ENCODE peak calls at places on chromosomes 4 and X, in six cellular contexts. C is heart left ventricle, D is A549, Z is adrenal gland, L is endothelial cell of umbilical vein, Q is uterus. H is an unnamed sample.
A peak's percentile ranks its signal among the peaks of the same experiment; 100 is the strongest.

GRCh38 chr4:4226606-4227438 is at the start of gene OTOP1:
- DNase-seq in Q (no peak), L (no peak), C (no peak), Z (no peak), D (no peak), H (no peak)

GRCh38 chr4:151750156-151750555 is 10.7 kb downstream of the GATB start:
- DNase-seq in Z (no peak), Q (no peak), D (no peak), C (no peak), L (no peak), H (no peak)

GRCh38 chrX:153688900-153689590 is 1.3 kb downstream of the SLC6A8 start:
- DNase-seq in Z (peak; percentile 59), D (no peak), C (no peak), Q (no peak), L (peak; percentile 6), H (peak; percentile 50)

GRCh38 chr4:68259191-68259590 is 13.7 kb upstream of the TMPRSS11B start:
- DNase-seq in Q (no peak), D (no peak), C (no peak), Z (no peak), L (no peak), H (no peak)

GRCh38 chrX:41846714-41847113 is 76.6 kb downstream of the CASK start:
- DNase-seq in C (no peak), D (no peak), Q (no peak), Z (no peak), L (no peak), H (no peak)

GRCh38 chr4:7121861-7122653 is 54.2 kb upstream of the GRPEL1 start:
- DNase-seq in C (peak; percentile 25), Z (no peak), Q (no peak), L (no peak), D (no peak), H (no peak)

GRCh38 chrX:133645251-133645650 is 230.0 kb upstream of the GPC4 start:
- DNase-seq in C (no peak), Z (no peak), L (no peak), D (no peak), Q (no peak), H (peak; percentile 25)

GRCh38 chrX:136204571-136204970 is 46.6 kb downstream of the MAP7D3 start:
- DNase-seq in D (peak; percentile 15), Q (no peak), Z (no peak), C (no peak), L (peak; percentile 54), H (no peak)

GRCh38 chr4:56148428-56148827 is 199.7 kb downstream of the CEP135 start:
- DNase-seq in Q (no peak), C (no peak), Z (no peak), D (no peak), L (no peak), H (no peak)

GRCh38 chr4:140809671-140810070 is 53.5 kb upstream of the TBC1D9 start:
- DNase-seq in Q (no peak), Z (no peak), L (no peak), C (no peak), D (no peak), H (no peak)

GRCh38 chr4:180669637-180670036 is 1573.6 kb upstream of the TENM3 start:
- DNase-seq in L (no peak), Q (no peak), C (no peak), D (no peak), Z (no peak), H (no peak)

GRCh38 chr4:176001171-176002006 is 64.3 kb upstream of the WDR17 start:
- DNase-seq in L (peak; percentile 28), Z (peak; percentile 33), C (peak; percentile 48), Q (peak; percentile 31), D (peak; percentile 5), H (peak; percentile 20)

GRCh38 chr4:40662962-40663604 is 33.4 kb upstream of the RBM47 start:
- DNase-seq in Z (peak; percentile 41), D (no peak), L (peak; percentile 32), Q (no peak), C (no peak), H (peak; percentile 41)

GRCh38 chr4:15658136-15658535 is 3.0 kb upstream of the FBXL5 start:
- DNase-seq in C (no peak), D (no peak), Q (no peak), L (no peak), Z (no peak), H (no peak)

GRCh38 chr4:1385373-1386340 is 20.6 kb downstream of the NKX1-1 start:
- DNase-seq in Q (no peak), Z (no peak), C (peak; percentile 58), D (no peak), L (no peak), H (peak; percentile 7)

GRCh38 chr4:182878633-182879495 is 38.3 kb downstream of the DCTD start:
- DNase-seq in Q (no peak), C (no peak), L (no peak), Z (no peak), D (no peak), H (no peak)

GRCh38 chr4:575281-576141 is 584 bp downstream of the TMEM271 start:
- DNase-seq in C (no peak), Z (peak; percentile 28), L (peak; percentile 24), D (no peak), Q (no peak), H (peak; percentile 18)

GRCh38 chr4:145887241-145887964 is 51.2 kb downstream of the ZNF827 start:
- DNase-seq in Z (peak; percentile 57), D (no peak), C (no peak), L (peak; percentile 45), Q (peak; percentile 63), H (no peak)
- H3K27ac ChIP-seq in Z (peak overlapping the region; percentile 53), D (no peak overlapping the region), C (peak overlapping the region; percentile 61), L (no peak overlapping the region), Q (peak overlapping the region; percentile 83), H (no peak overlapping the region)

GRCh38 chr4:83405844-83406816 is 49.5 kb downstream of the HELQ start:
- DNase-seq in Z (no peak), Q (no peak), C (no peak), D (no peak), L (no peak), H (no peak)
- H3K4me1 ChIP-seq in Z (no peaks in the 10 kb centered on the region), Q (no peaks in the 10 kb centered on the region), C (no peaks in the 10 kb centered on the region), D (no peaks in the 10 kb centered on the region), L (no peaks in the 10 kb centered on the region), H (no peaks in the 10 kb centered on the region)

GRCh38 chrX:48695524-48695875 is 1.0 kb upstream of the SUV39H1 start:
- DNase-seq in Q (no peak), L (no peak), Z (no peak), C (no peak), D (no peak), H (no peak)

GRCh38 chrX:48694776-48695523 is 1.6 kb upstream of the SUV39H1 start:
- DNase-seq in D (no peak), Z (no peak), C (no peak), L (no peak), Q (no peak), H (no peak)

GRCh38 chrX:48697182-48697727 is 721 bp downstream of the SUV39H1 start:
- DNase-seq in D (peak; percentile 46), C (no peak), Q (no peak), Z (no peak), L (peak; percentile 15), H (no peak)

GRCh38 chrX:48695925-48696300 is 621 bp upstream of the SUV39H1 start:
- DNase-seq in Z (no peak), L (no peak), Q (no peak), D (peak; percentile 25), C (no peak), H (no peak)

DNA sequence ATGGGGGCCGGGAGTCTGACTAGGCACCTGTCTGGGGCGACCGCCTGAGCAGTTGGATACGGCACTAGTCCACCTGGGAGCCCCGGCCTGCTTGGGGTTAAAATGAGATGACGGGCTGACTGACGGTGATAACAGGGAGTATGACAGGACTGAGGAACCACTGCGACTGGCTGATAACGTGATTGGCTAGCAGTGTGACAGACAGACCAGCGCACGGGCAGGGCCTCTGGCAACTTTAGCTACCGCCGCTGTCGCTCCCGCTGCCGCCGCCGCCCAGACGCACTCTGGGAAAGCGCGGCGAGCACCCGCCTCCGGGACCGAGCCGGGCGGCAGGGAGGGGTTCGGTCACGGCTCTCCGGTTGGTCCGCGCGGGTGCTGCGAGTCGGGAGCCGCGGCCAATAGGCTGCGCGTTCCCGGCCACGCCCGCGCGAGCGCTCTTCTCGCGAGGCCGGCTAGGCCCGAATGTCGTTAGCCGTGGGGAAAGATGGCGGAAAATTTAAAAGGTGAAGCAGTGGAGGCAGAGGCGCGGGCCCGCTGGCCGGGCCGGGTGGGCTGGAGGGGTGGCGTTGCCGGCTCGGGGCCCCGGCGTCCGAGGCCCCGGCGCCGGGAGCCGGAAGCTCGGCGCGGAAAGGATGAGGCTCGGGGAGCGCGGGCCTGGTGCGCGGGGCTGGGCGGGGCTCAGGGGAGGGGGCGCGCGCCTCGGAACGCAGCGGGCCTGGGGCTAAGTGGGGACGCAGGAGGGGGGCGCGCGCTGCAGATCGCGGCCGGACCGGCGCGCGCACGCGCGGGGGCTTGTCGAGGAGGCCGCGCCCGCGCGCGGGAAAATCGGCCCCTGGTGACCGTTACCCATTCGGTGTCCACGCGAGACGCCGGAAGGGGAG is at the start of gene SUV39H1:
- DNase-seq in L (peak; percentile 87), Z (peak; percentile 85), D (peak; percentile 85), Q (peak; percentile 83), C (peak; percentile 94), H (peak; percentile 86)
- TF ChIP-seq POLR2A in L (peak; percentile 80), Z (peak; percentile 78), D (peak; percentile 64), Q (peak; percentile 92), C (peak; percentile 91), H (peak; percentile 88)

DNA sequence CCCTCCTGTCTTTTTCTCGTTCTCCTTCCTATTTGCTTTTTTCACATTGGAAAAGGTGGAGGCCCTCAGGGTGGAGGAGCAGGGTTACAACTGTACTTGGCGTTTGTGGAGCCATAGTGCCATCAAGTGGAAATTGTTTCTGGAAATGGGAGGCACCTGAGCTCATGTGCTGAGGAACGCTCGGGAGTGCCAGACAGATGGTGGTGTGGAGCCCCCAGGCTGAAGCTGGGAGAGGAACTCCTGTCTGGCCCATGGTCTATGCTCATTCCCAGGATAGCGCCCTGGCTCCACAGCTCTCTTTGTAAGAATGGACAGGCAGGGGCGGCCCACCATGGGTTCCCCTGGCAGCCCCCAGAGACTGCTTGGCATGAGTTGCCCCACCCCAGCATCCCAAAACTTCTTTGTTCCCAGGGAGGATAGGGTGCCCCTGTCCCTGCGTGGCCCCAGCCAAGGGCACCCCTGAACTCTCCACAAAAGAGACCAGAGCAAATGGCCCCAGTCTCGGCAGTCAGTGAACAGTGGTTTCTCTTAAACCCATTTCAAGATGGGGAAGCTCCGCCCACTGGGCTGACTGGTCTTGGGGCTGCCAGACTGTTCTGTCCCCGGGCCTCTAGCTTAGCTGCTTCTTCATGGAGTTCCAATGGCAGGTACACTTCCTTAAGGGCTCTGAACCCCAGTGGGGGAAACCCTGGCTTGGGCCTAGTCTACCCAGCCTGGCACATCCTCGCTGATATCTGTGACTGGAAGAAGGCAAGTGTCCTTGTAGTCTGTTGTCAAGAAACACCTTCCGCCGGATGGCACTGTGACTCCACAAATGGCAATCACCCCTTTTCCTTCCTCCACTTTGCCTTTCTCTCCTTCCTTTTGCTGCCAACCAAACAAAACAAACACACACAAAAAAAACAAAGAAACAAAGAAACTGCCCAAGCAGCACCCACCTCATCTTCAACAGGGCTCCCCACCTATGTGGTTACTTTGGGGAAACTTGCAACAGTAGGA is 70.1 kb downstream of the NBDY start:
- DNase-seq in L (no peak), C (no peak), Z (peak; percentile 68), D (no peak), Q (peak; percentile 51), H (no peak)
- H3K27ac ChIP-seq in L (no peak overlapping the region), C (no peak overlapping the region), Z (no peak overlapping the region), D (no peak overlapping the region), Q (no peak overlapping the region), H (no peak overlapping the region)

GRCh38 chr4:76624271-76624681 is 189.2 kb downstream of the SHROOM3 start:
- DNase-seq in Z (peak; percentile 71), L (no peak), C (no peak), Q (peak; percentile 52), D (no peak), H (peak; percentile 85)
- H3K4me1 ChIP-seq in Z (peaks cover 17% of the 10 kb centered on the region), L (peaks cover 2% of the 10 kb centered on the region), C (peaks cover 5% of the 10 kb centered on the region), Q (no peaks in the 10 kb centered on the region), D (peaks cover 17% of the 10 kb centered on the region), H (peaks cover 57% of the 10 kb centered on the region)

GRCh38 chr4:86557526-86557925 is 36.6 kb upstream of the PTPN13 start:
- DNase-seq in D (no peak), C (no peak), Q (no peak), L (peak; percentile 6), Z (no peak), H (no peak)
- TF ChIP-seq POLR2A in D (no peak), C (no peak), Q (no peak), L (no peak), Z (no peak), H (no peak)